ENCODE peak calls at places on chromosomes 4 and X, in nine cellular contexts. Y is H54; I is OCI-M1; S is naive thymus-derived CD8-positive, alpha-beta T cell; F is NCI-H510A treated with DMSO at 0.1 percent for 48 hours; D is RPMI8226; O is COR-L47; T is activated T-cell treated with anti-CD3 and anti-CD28 coated beads, Interleukin-2, amount 50 U/mL, for 24 hours; G is sciatic nerve. N is an unnamed sample.

GRCh38 chr4:38857354-38858096 is 908 bp upstream of the TLR6 start:
- DNase-seq in Y (peak), I (peak), S (no peak), F (no peak), D (peak), O (no peak), T (peak), G (no peak), N (no peak)

GRCh38 chr4:22238742-22239141 is 277.1 kb downstream of the ADGRA3 start:
- DNase-seq in Y (no peak), I (peak), S (no peak), F (no peak), D (no peak), O (no peak), T (no peak), G (no peak), N (peak)

GRCh38 chr4:76206222-76206942 is 7.2 kb downstream of the SCARB2 start:
- DNase-seq in Y (no peak), I (no peak), S (no peak), F (no peak), D (no peak), O (no peak), T (no peak), G (no peak), N (no peak)

GRCh38 chrX:18873189-18873791 is 110.6 kb downstream of the PHKA2 start:
- DNase-seq in Y (peak), I (no peak), S (no peak), F (no peak), D (no peak), O (no peak), T (peak), G (no peak), N (no peak)

GRCh38 chrX:50456712-50457484 is 13.7 kb downstream of the DGKK start:
- DNase-seq in Y (no peak), I (peak), S (no peak), F (no peak), D (no peak), O (no peak), T (no peak), G (no peak), N (no peak)

GRCh38 chr4:8105303-8106100 is 53.1 kb downstream of the ABLIM2 start:
- DNase-seq in Y (no peak), I (no peak), S (no peak), F (no peak), D (no peak), O (no peak), T (no peak), G (no peak), N (peak)

GRCh38 chr4:8419222-8420041 is 21.1 kb downstream of the ACOX3 start:
- DNase-seq in Y (no peak), I (peak), S (no peak), F (no peak), D (no peak), O (no peak), T (peak), G (no peak), N (no peak)

GRCh38 chr4:40323866-40324265 is 11.3 kb upstream of the CHRNA9 start:
- DNase-seq in Y (peak), I (no peak), S (no peak), F (no peak), D (no peak), O (no peak), T (no peak), G (no peak), N (no peak)

GRCh38 chr4:168694669-168695068 is 197.8 kb downstream of the PALLD start:
- DNase-seq in Y (no peak), I (no peak), S (no peak), F (no peak), D (no peak), O (no peak), T (no peak), G (no peak), N (no peak)

GRCh38 chrX:71128915-71129765 is 10.7 kb downstream of the MED12 start:
- DNase-seq in Y (no peak), I (peak), S (peak), F (peak), D (peak), O (no peak), T (peak), G (peak), N (peak)

GRCh38 chr4:16530688-16531635 is 304.7 kb upstream of the TAPT1 start:
- DNase-seq in Y (no peak), I (no peak), S (no peak), F (no peak), D (no peak), O (no peak), T (no peak), G (no peak), N (no peak)

GRCh38 chrX:103343105-103343504 is 13.1 kb downstream of the TCEAL7 start:
- DNase-seq in Y (no peak), I (peak), S (peak), F (peak), D (peak), O (peak), T (no peak), G (no peak), N (peak)

GRCh38 chr4:186012071-186012470 is 56.9 kb upstream of the TLR3 start:
- DNase-seq in Y (no peak), I (no peak), S (no peak), F (no peak), D (no peak), O (no peak), T (no peak), G (no peak), N (no peak)

N was measured in NCI-H1092 treated with DMSO at 0.1 percent for 48 hours.